ENCODE peak calls at places on chromosomes 3 and 15, in seven cellular contexts. U, D, W, F, I, O and B are unnamed samples. For H3K4me1, the result is how much of the 10 kb centered on the place peaks cover.

GRCh38 chr3:133930341-133930933 is 34.8 kb upstream of the RAB6B start:
- DNase-seq in U (no peak), D (peak), O (peak), I (peak), W (no peak), F (peak), B (no peak)

GRCh38 chr3:130950641-130951040 is 56.8 kb downstream of the ATP2C1 start:
- DNase-seq in U (no peak), O (no peak), I (no peak), D (no peak), F (peak), W (no peak), B (no peak)

GRCh38 chr3:97736928-97737327 is 27.6 kb upstream of the ARL6 start:
- DNase-seq in D (no peak), O (no peak), F (no peak), W (no peak), I (no peak), U (no peak), B (no peak)

GRCh38 chr3:51799879-51800757 is 21.1 kb upstream of the IQCF6 start:
- DNase-seq in D (peak), O (peak), U (no peak), W (peak), I (peak), F (peak), B (peak)

GRCh38 chr3:98500019-98500418 is 2.5 kb downstream of the OR5K2 start:
- DNase-seq in I (no peak), F (no peak), U (no peak), W (no peak), D (no peak), O (no peak), B (no peak)

GRCh38 chr3:113070226-113071220 is 79.7 kb downstream of the GTPBP8 start:
- DNase-seq in F (peak), W (no peak), U (no peak), I (peak), D (no peak), O (no peak), B (no peak)

GRCh38 chr3:101123084-101123483 is 129.9 kb upstream of the ABI3BP start:
- DNase-seq in O (no peak), D (no peak), W (no peak), F (no peak), I (no peak), U (no peak), B (no peak)

GRCh38 chr3:24965706-24966105 is 462.4 kb upstream of the RARB start:
- DNase-seq in F (no peak), W (no peak), I (no peak), U (no peak), O (no peak), D (no peak), B (no peak)

GRCh38 chr3:157444789-157445188 is 8.1 kb downstream of the PTX3 start:
- DNase-seq in I (no peak), D (no peak), W (no peak), U (no peak), O (no peak), F (no peak), B (no peak)

GRCh38 chr15:75666823-75667501 is 19.2 kb downstream of the SNX33 start:
- DNase-seq in U (no peak), W (peak), O (no peak), I (peak), F (peak), D (no peak), B (no peak)

GRCh38 chr3:38702231-38702630 is 52.7 kb upstream of the SCN5A start:
- DNase-seq in W (no peak), O (no peak), F (no peak), D (no peak), U (no peak), I (no peak), B (no peak)

GRCh38 chr3:435161-435560 is 238.6 kb downstream of the CHL1 start:
- DNase-seq in W (no peak), D (no peak), I (no peak), O (no peak), U (no peak), F (no peak), B (no peak)

GRCh38 chr15:31799711-31800321 is 230.5 kb upstream of the CHRNA7 start:
- DNase-seq in O (no peak), W (no peak), F (no peak), D (no peak), U (no peak), I (no peak), B (no peak)

GRCh38 chr3:181727122-181728036 is 15.7 kb downstream of the SOX2 start:
- DNase-seq in D (peak), U (no peak), W (no peak), F (peak), I (no peak), O (peak), B (no peak)

GRCh38 chr15:92576597-92577200 is 78.9 kb downstream of the FAM174B start:
- DNase-seq in W (no peak), U (no peak), F (no peak), O (no peak), D (no peak), I (no peak), B (no peak)

GRCh38 chr15:76776969-76777368 is 128.2 kb downstream of the SCAPER start:
- DNase-seq in D (no peak), O (no peak), U (no peak), F (no peak), I (no peak), W (no peak), B (no peak)

GRCh38 chr3:146803746-146804145 is 198.6 kb upstream of the PLSCR5 start:
- DNase-seq in D (peak), U (no peak), F (peak), W (no peak), O (no peak), I (no peak), B (no peak)

GRCh38 chr3:51711352-51712019 is 4.6 kb downstream of the GRM2 start:
- DNase-seq in O (no peak), W (peak), D (no peak), F (no peak), U (no peak), I (no peak), B (no peak)

DNA sequence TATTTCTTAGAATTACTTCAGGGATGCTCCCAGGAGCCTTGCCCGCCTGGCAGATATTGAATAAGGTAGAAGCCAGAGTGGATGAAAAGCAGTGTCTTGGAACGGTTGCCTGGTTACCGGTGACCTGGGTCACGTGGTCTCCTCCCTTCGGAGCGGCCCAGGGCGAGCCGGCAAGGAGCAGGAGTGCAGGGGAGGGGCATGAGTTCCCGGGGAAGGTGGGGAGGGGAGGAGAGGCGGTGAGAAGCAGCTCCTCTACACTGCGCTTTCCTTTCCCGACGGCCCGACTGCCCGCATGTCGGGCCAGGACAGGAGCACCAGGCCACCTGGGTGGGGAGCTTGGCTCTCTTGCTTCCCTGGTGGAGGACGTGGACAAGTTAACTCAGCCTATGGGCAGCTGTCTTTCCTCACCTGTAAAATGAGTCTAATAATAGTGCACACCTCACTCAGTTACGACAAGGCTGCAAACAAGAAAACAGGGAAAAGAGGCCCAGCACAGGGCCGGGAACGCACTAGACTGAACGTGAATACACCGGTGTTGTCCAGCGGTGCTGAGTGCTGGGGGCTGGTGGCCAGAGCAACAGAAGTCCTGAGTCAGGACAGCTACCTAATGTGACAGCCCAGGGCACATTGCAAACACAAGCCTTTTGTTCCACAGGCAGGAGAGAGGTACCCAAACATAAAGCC is 198.3 kb downstream of the ADAMTS9 start:
- DNase-seq in O (no peak), D (peak), I (peak), U (peak), F (peak), W (peak), B (no peak)
- H3K27ac ChIP-seq in O (no peak), D (no peak), I (peak), U (no peak), F (no peak), W (no peak), B (no peak)

GRCh38 chr3:119305271-119305670 is 11.1 kb downstream of the ARHGAP31 start:
- DNase-seq in O (no peak), I (no peak), D (no peak), F (no peak), W (no peak), U (no peak), B (no peak)
- H3K4me1 ChIP-seq in O (under half), I (under half), D (under half), F (half or more), W (under half), U (under half), B (under half)

GRCh38 chr15:52008326-52008697 is 10.7 kb upstream of the MAPK6 start:
- DNase-seq in U (no peak), W (no peak), O (no peak), D (no peak), F (no peak), I (no peak), B (no peak)
- H3K27ac ChIP-seq in U (no peak), W (no peak), O (no peak), D (no peak), F (no peak), I (no peak), B (no peak)

GRCh38 chr15:50753463-50753862 is 12.0 kb downstream of the SPPL2A start:
- DNase-seq in D (no peak), U (no peak), I (no peak), W (no peak), F (peak), O (no peak), B (no peak)

GRCh38 chr15:50764331-50765201 is 940 bp downstream of the SPPL2A start:
- DNase-seq in U (no peak), F (no peak), W (no peak), D (no peak), O (peak), I (no peak), B (peak)

DNA sequence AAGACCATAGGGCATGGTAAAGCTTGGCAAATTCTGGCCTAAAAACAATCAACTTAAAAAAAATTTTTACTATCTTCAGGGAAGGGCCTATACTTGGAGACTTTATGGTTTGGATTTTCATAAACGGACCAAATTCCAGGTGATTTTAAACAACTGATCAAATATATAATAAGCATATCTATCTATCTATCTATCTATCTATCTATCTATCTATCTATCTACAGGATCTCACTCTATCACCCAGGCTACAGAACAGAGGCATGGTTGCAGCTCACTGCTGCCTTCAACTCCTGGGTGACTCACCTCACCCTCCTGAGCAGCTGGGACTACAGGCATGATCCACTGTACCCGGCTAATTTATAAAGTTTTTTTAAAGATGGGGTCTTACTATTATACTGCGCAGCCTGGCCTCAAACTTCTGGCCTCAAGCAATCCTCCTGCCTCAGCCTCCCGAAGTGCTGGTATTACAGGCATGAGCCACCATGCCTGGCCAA is 6.7 kb downstream of the SPPL2A start:
- DNase-seq in I (no peak), W (no peak), U (no peak), D (no peak), F (no peak), O (no peak), B (no peak)
- H3K4me1 ChIP-seq in I (under half), W (under half), U (under half), D (under half), F (under half), O (under half), B (under half)

GRCh38 chr3:195208183-195208582 is 62.8 kb downstream of the XXYLT1 start:
- DNase-seq in W (peak), U (no peak), F (no peak), D (no peak), I (no peak), O (peak), B (peak)

GRCh38 chr3:195208631-195209030 is 62.3 kb downstream of the XXYLT1 start:
- DNase-seq in O (no peak), U (no peak), W (peak), F (no peak), D (no peak), I (no peak), B (no peak)

GRCh38 chr3:195209083-195209835 is 61.7 kb downstream of the XXYLT1 start:
- DNase-seq in F (no peak), O (peak), W (peak), I (peak), D (no peak), U (peak), B (no peak)

GRCh38 chr3:195212033-195212748 is 58.8 kb downstream of the XXYLT1 start:
- DNase-seq in W (peak), U (no peak), F (no peak), O (no peak), I (no peak), D (no peak), B (no peak)

DNA sequence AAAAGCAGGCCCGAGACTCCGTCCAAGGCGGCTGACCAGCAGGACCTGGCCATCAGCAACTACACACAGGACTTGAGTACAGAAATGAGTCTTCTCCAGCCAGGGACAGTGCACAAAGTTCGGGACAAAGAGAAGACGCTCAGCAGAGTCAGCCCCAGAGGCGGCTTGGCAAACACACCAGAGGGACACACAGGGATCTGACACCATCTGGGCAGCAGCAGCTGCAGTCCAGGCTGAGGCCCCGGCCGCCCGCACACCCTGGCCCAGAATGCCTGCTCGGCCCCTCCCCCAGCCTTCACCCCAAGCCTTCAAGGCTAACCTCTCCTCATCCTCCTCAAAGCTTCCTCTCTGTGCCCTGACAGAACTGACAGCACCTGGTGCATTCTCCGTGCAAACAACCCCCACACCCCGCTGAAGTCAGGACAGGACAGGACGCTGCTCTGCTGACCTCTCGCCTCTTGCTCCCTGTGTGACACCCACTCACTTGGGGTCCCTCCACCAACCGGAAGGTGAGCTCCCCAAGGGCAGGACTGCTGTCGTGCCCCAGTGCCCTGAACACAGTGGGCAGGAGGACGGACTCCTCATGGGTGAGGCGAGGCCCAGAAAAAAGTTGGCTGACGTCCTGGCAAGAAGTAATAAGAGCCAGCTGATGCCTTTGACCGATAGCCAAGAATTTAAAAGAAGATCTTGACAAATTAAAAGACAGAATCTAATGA is 61.0 kb downstream of the XXYLT1 start:
- DNase-seq in D (no peak), U (peak), W (peak), F (no peak), O (peak), I (peak), B (no peak)
- H3K27ac ChIP-seq in D (no peak), U (peak), W (peak), F (peak), O (no peak), I (peak), B (no peak)

GRCh38 chr3:188230962-188231361 is 77.0 kb downstream of the LPP start:
- DNase-seq in I (no peak), F (peak), O (no peak), U (no peak), W (no peak), D (no peak), B (no peak)

GRCh38 chr3:188232676-188233075 is 78.7 kb downstream of the LPP start:
- DNase-seq in D (no peak), O (no peak), I (no peak), W (no peak), U (no peak), F (no peak), B (no peak)

GRCh38 chr3:188231454-188231853 is 77.5 kb downstream of the LPP start:
- DNase-seq in O (no peak), W (no peak), I (no peak), F (no peak), D (no peak), U (no peak), B (no peak)

GRCh38 chr3:188234172-188234571 is 80.2 kb downstream of the LPP start:
- DNase-seq in F (peak), U (no peak), I (no peak), O (no peak), D (no peak), W (no peak), B (no peak)

GRCh38 chr3:188233320-188233719 is 79.4 kb downstream of the LPP start:
- DNase-seq in U (no peak), W (peak), I (no peak), D (no peak), O (no peak), F (peak), B (no peak)
- H3K4me1 ChIP-seq in U (under half), W (under half), I (under half), D (under half), O (half or more), F (under half), B (under half)

DNA sequence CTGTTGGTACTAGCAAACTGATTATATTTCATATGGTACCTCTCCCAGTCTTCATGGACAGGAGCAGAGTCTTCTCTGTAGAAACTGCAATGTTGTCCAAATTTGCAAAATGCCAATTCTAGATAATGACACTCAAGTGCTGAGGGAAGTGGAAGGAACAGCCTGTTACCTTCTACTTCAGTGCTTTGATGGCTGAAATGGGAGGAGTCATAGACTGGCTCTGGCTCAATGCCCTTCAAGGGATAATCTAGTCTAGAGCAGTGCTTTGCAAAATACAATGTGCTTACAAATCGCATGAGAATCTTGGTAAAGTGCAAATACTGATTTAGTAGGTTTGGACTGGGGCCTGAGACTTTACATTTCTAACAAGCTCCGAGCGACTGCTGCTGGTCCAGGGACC is 51.7 kb upstream of the ACP3 start:
- DNase-seq in F (no peak), U (no peak), D (no peak), W (no peak), O (no peak), I (no peak), B (no peak)
- H3K27ac ChIP-seq in F (no peak), U (no peak), D (no peak), W (no peak), O (no peak), I (no peak), B (no peak)